ENCODE peak calls at places on chromosomes 4 and X, in four cellular contexts. H is NCI-H1436, Q is D341Med, S is mesenteric fat pad. N is an unnamed sample.

GRCh38 chr4:60611762-60612496 is 588.2 kb upstream of the ADGRL3 start:
- DNase-seq in H (no peak), Q (no peak), S (no peak), N (no peak)

GRCh38 chr4:173505924-173506779 is 23.9 kb downstream of the HAND2 start:
- DNase-seq in H (peak; percentile 40), Q (peak; percentile 87), S (no peak), N (peak; percentile 75)

GRCh38 chr4:176150283-176150682 is 45.1 kb downstream of the SPATA4 start:
- DNase-seq in H (no peak), Q (peak; percentile 21), S (no peak), N (no peak)

GRCh38 chrX:69504626-69505612 is 793 bp downstream of the NALF2 start:
- DNase-seq in H (peak; percentile 6), Q (no peak), S (no peak), N (peak; percentile 16)

GRCh38 chrX:727738-728621 is 97.4 kb downstream of the SHOX start:
- DNase-seq in H (no peak), Q (no peak), S (peak; percentile 78), N (peak; percentile 62)

GRCh38 chr4:97984545-97985131 is 158.6 kb downstream of the STPG2 start:
- DNase-seq in H (no peak), Q (peak; percentile 27), S (no peak), N (peak; percentile 31)

GRCh38 chrX:111869639-111870034 is 6.3 kb upstream of the TRPC5OS start:
- DNase-seq in H (peak; percentile 42), Q (peak; percentile 38), S (no peak), N (peak; percentile 47)

GRCh38 chr4:10082459-10083272 is 33.9 kb downstream of the WDR1 start:
- DNase-seq in H (no peak), Q (no peak), S (peak; percentile 76), N (no peak)

GRCh38 chr4:7365472-7366179 is 69.1 kb downstream of the PSAPL1 start:
- DNase-seq in H (no peak), Q (peak; percentile 81), S (no peak), N (no peak)

GRCh38 chr4:8287606-8288280 is 18.2 kb downstream of the HTRA3 start:
- DNase-seq in H (no peak), Q (no peak), S (no peak), N (no peak)

GRCh38 chr4:139656614-139657486 is 8.8 kb upstream of the MGST2 start:
- DNase-seq in H (peak; percentile 76), Q (peak; percentile 86), S (no peak), N (peak; percentile 77)

GRCh38 chr4:113316879-113317278 is 267.4 kb downstream of the ANK2 start:
- DNase-seq in H (no peak), Q (no peak), S (no peak), N (no peak)

GRCh38 chr4:87255755-87256154 is 35.3 kb upstream of the KLHL8 start:
- DNase-seq in H (no peak), Q (no peak), S (no peak), N (no peak)

GRCh38 chr4:81136161-81136910 is 78.7 kb downstream of the PRKG2 start:
- DNase-seq in H (no peak), Q (no peak), S (no peak), N (no peak)

GRCh38 chr4:98474408-98474844 is 184.0 kb downstream of the TSPAN5 start:
- DNase-seq in H (no peak), Q (no peak), S (no peak), N (no peak)

GRCh38 chr4:91622925-91623600 is 680.7 kb upstream of the GRID2 start:
- DNase-seq in H (no peak), Q (no peak), S (no peak), N (no peak)

GRCh38 chrX:1578511-1579173 is 12.8 kb upstream of the AKAP17A start:
- DNase-seq in H (no peak), Q (no peak), S (peak; percentile 47), N (no peak)

GRCh38 chrX:12949205-12949926 is 25.5 kb upstream of the TMSB4X start:
- DNase-seq in H (no peak), Q (no peak), S (no peak), N (no peak)

GRCh38 chrX:133171962-133172708 is 46.0 kb downstream of the TFDP3 start:
- DNase-seq in H (no peak), Q (peak; percentile 26), S (no peak), N (peak; percentile 18)

GRCh38 chr4:83618991-83619390 is 83.1 kb downstream of the GPAT3 start:
- DNase-seq in H (no peak), Q (no peak), S (no peak), N (no peak)

GRCh38 chr4:20017035-20017434 is 234.7 kb upstream of the SLIT2 start:
- DNase-seq in H (no peak), Q (no peak), S (no peak), N (no peak)

GRCh38 chr4:171342646-171343045 is 470.6 kb upstream of the GALNTL6 start:
- DNase-seq in H (no peak), Q (peak; percentile 33), S (no peak), N (no peak)

GRCh38 chr4:117093581-117093980 is 8.2 kb upstream of the TRAM1L1 start:
- DNase-seq in H (no peak), Q (no peak), S (no peak), N (no peak)

GRCh38 chrX:42398967-42399631 is 378.9 kb downstream of the PPP1R2C start:
- DNase-seq in H (no peak), Q (no peak), S (no peak), N (no peak)

GRCh38 chrX:56762707-56763555 is 33.9 kb downstream of the NBDY start:
- DNase-seq in H (no peak), Q (no peak), S (no peak), N (no peak)

GRCh38 chr4:121156822-121157769 is 7.0 kb downstream of the TNIP3 start:
- DNase-seq in H (no peak), Q (peak; percentile 16), S (no peak), N (peak; percentile 58)

GRCh38 chr4:140851032-140851636 is 94.9 kb upstream of the TBC1D9 start:
- DNase-seq in H (peak; percentile 37), Q (peak; percentile 77), S (no peak), N (peak; percentile 72)

GRCh38 chr4:8182858-8183725 is 16.0 kb upstream of the SH3TC1 start:
- DNase-seq in H (no peak), Q (no peak), S (peak; percentile 95), N (no peak)

GRCh38 chr4:106303548-106303947 is 12.5 kb downstream of the TBCK start:
- DNase-seq in H (no peak), Q (no peak), S (no peak), N (no peak)

GRCh38 chrX:2550288-2551020 is 49.7 kb upstream of the DHRSX start:
- DNase-seq in H (peak; percentile 56), Q (no peak), S (no peak), N (no peak)

GRCh38 chrX:149312936-149313432 is 192.1 kb downstream of the IDS start:
- DNase-seq in H (no peak), Q (no peak), S (no peak), N (no peak)

GRCh38 chr4:159719531-159719930 is 616.7 kb downstream of the RAPGEF2 start:
- DNase-seq in H (no peak), Q (no peak), S (no peak), N (no peak)

GRCh38 chr4:140556372-140557085 is 12.2 kb downstream of the UCP1 start:
- DNase-seq in H (no peak), Q (no peak), S (no peak), N (no peak)